ENCODE peak calls at places on chromosomes 7 and 10, in five cellular contexts. R is nucleus accumbens; O is NCI-H1092; U is astrocyte of the spinal cord; N is activated CD4-positive, CD25-positive, alpha-beta regulatory T cell treated with anti-CD3 and anti-CD28 coated beads, Interleukin-2, amount 50 U/mL, for 72 hours. E is an unnamed sample.

GRCh38 chr7:26440993-26441636 is 149.5 kb downstream of the SNX10 start:
- DNase-seq in R (peak), O (peak), U (no peak), N (no peak), E (no peak)

GRCh38 chr10:102240467-102241036 is 760 bp downstream of the PITX3 start:
- DNase-seq in R (no peak), O (no peak), U (no peak), N (no peak), E (no peak)

GRCh38 chr7:19375986-19376385 is 230.8 kb upstream of the FERD3L start:
- DNase-seq in R (no peak), O (no peak), U (no peak), N (no peak), E (no peak)

GRCh38 chr10:124669141-124669823 is 74.9 kb downstream of the FAM53B start:
- DNase-seq in R (no peak), O (no peak), U (no peak), N (no peak), E (no peak)

GRCh38 chr7:104625956-104626355 is 297.6 kb downstream of the LHFPL3 start:
- DNase-seq in R (no peak), O (no peak), U (no peak), N (no peak), E (no peak)

GRCh38 chr7:114916261-114916892 is 5.5 kb upstream of the MDFIC start:
- DNase-seq in R (no peak), O (no peak), U (no peak), N (no peak), E (no peak)

GRCh38 chr10:93357680-93358079 is 124.5 kb downstream of the MYOF start:
- DNase-seq in R (no peak), O (peak), U (peak), N (no peak), E (peak)

GRCh38 chr10:45591262-45591661 is 81.3 kb downstream of the ZFAND4 start:
- DNase-seq in R (no peak), O (no peak), U (no peak), N (no peak), E (no peak)

GRCh38 chr7:133676805-133677370 is 424.0 kb downstream of the EXOC4 start:
- DNase-seq in R (no peak), O (no peak), U (no peak), N (no peak), E (peak)

GRCh38 chr10:24446739-24447138 is 237.8 kb downstream of the KIAA1217 start:
- DNase-seq in R (no peak), O (no peak), U (peak), N (no peak), E (peak)

GRCh38 chr10:95056744-95057363 is 12.4 kb downstream of the CYP2C8 start:
- DNase-seq in R (no peak), O (no peak), U (no peak), N (no peak), E (no peak)

GRCh38 chr10:34758447-34758996 is 56.6 kb downstream of the PARD3 start:
- DNase-seq in R (no peak), O (no peak), U (peak), N (no peak), E (peak)

GRCh38 chr7:15686209-15686956 is at the start of gene MEOX2:
- DNase-seq in R (no peak), O (peak), U (peak), N (no peak), E (no peak)

GRCh38 chr7:157136372-157136771 is 2.4 kb upstream of the UBE3C start:
- DNase-seq in R (no peak), O (no peak), U (peak), N (no peak), E (peak)

GRCh38 chr7:69814421-69814962 is 216.2 kb downstream of the AUTS2 start:
- DNase-seq in R (peak), O (no peak), U (peak), N (no peak), E (no peak)